ENCODE peak calls at places on chromosomes 7 and 10, in nine cellular contexts. S is activated T-helper 1 cell treated with anti-CD3 and anti-CD28 coated beads, Interleukin-2, amount 50 U/mL, for 16 hours; X is stimulated activated CD8-positive, alpha-beta memory T cell treated with anti-CD3 and anti-CD28 coated beads, Interleukin-7, amount 100 ng/mL, for 1 hour; T is activated gamma-delta T cell treated with anti-CD3 and anti-CD28 coated beads, Interleukin-2, amount 50 U/mL, for 16 hours; R is NCI-H1105 treated with DMSO at 0.1 percent for 48 hours; G is HTR-8/SVneo; W is fibroblast of the conjunctiva; L is A172; P is heart left ventricle. J is an unnamed sample.

GRCh38 chr7:23062452-23062851 is 43.1 kb upstream of the KLHL7 start:
- DNase-seq in S (no peak), X (no peak), T (no peak), R (no peak), G (peak), W (no peak), L (peak), P (no peak), J (peak)

GRCh38 chr10:88271736-88272135 is 311.4 kb downstream of the RNLS start:
- DNase-seq in S (no peak), X (no peak), T (no peak), R (no peak), G (no peak), W (no peak), L (no peak), P (peak), J (peak)

GRCh38 chr10:102988404-102989314 is 70.6 kb downstream of the CNNM2 start:
- DNase-seq in S (no peak), X (no peak), T (no peak), R (no peak), G (peak), W (no peak), L (peak), P (no peak), J (peak)

GRCh38 chr7:123480107-123480506 is 54.3 kb downstream of the IQUB start:
- DNase-seq in S (no peak), X (no peak), T (no peak), R (no peak), G (no peak), W (no peak), L (no peak), P (no peak), J (no peak)

GRCh38 chr7:26686448-26686981 is 177.9 kb downstream of the SKAP2 start:
- DNase-seq in S (no peak), X (no peak), T (no peak), R (peak), G (peak), W (no peak), L (peak), P (no peak), J (peak)

GRCh38 chr10:132571565-132572544 is 34.3 kb downstream of the INPP5A start:
- DNase-seq in S (peak), X (no peak), T (peak), R (no peak), G (peak), W (peak), L (peak), P (peak), J (peak)

GRCh38 chr7:6294839-6295238 is 22.4 kb upstream of the CYTH3 start:
- DNase-seq in S (no peak), X (no peak), T (no peak), R (no peak), G (no peak), W (no peak), L (no peak), P (no peak), J (peak)

GRCh38 chr7:117993377-117994003 is 120.2 kb upstream of the CTTNBP2 start:
- DNase-seq in S (no peak), X (no peak), T (no peak), R (peak), G (peak), W (peak), L (peak), P (no peak), J (peak)

GRCh38 chr7:94052398-94053180 is 48.4 kb upstream of the BET1 start:
- DNase-seq in S (no peak), X (no peak), T (no peak), R (no peak), G (no peak), W (no peak), L (no peak), P (no peak), J (no peak)

GRCh38 chr10:102504179-102504975 is 605 bp downstream of the SUFU start:
- DNase-seq in S (peak), X (no peak), T (no peak), R (no peak), G (no peak), W (no peak), L (peak), P (peak), J (peak)

GRCh38 chr7:16494551-16494950 is 29.0 kb upstream of the SOSTDC1 start:
- DNase-seq in S (no peak), X (no peak), T (no peak), R (no peak), G (no peak), W (no peak), L (no peak), P (no peak), J (no peak)

GRCh38 chr10:71728218-71728737 is 8.7 kb upstream of the C10orf105 start:
- DNase-seq in S (no peak), X (no peak), T (no peak), R (no peak), G (no peak), W (no peak), L (no peak), P (peak), J (no peak)

GRCh38 chr10:30995081-30995480 is 36.6 kb downstream of the ZNF438 start:
- DNase-seq in S (no peak), X (no peak), T (no peak), R (no peak), G (no peak), W (no peak), L (no peak), P (no peak), J (no peak)

GRCh38 chr7:711967-712600 is 14.4 kb upstream of the DNAAF5 start:
- DNase-seq in S (no peak), X (no peak), T (no peak), R (no peak), G (no peak), W (no peak), L (no peak), P (no peak), J (no peak)

GRCh38 chr10:132939957-132940790 is 2.2 kb downstream of the CFAP46 start:
- DNase-seq in S (no peak), X (no peak), T (no peak), R (no peak), G (peak), W (peak), L (peak), P (no peak), J (peak)

GRCh38 chr10:48213047-48213446 is 61.4 kb downstream of the FRMPD2 start:
- DNase-seq in S (no peak), X (no peak), T (no peak), R (no peak), G (no peak), W (no peak), L (no peak), P (no peak), J (no peak)

GRCh38 chr10:22086730-22087364 is 83.3 kb upstream of the DNAJC1 start:
- DNase-seq in S (no peak), X (no peak), T (no peak), R (peak), G (peak), W (peak), L (peak), P (peak), J (peak)

GRCh38 chr7:77404635-77405034 is 11.5 kb downstream of the GSAP start:
- DNase-seq in S (no peak), X (no peak), T (no peak), R (no peak), G (no peak), W (no peak), L (no peak), P (no peak), J (no peak)

GRCh38 chr7:8035647-8036518 is 67.3 kb downstream of the GLCCI1 start:
- DNase-seq in S (no peak), X (no peak), T (no peak), R (peak), G (peak), W (peak), L (peak), P (no peak), J (peak)

GRCh38 chr7:43117025-43117424 is 4.6 kb downstream of the HECW1 start:
- DNase-seq in S (no peak), X (no peak), T (no peak), R (no peak), G (no peak), W (no peak), L (no peak), P (no peak), J (peak)

GRCh38 chr10:125084191-125085186 is 75.9 kb downstream of the CTBP2 start:
- DNase-seq in S (no peak), X (no peak), T (no peak), R (peak), G (peak), W (peak), L (peak), P (peak), J (peak)

GRCh38 chr7:18302077-18302476 is 193.5 kb upstream of the HDAC9 start:
- DNase-seq in S (no peak), X (no peak), T (no peak), R (no peak), G (no peak), W (no peak), L (no peak), P (no peak), J (no peak)

GRCh38 chr7:10122573-10123100 is 851.0 kb upstream of the PHF14 start:
- DNase-seq in S (no peak), X (no peak), T (no peak), R (no peak), G (no peak), W (no peak), L (no peak), P (peak), J (no peak)

GRCh38 chr7:71444130-71444529 is 312.2 kb downstream of the GALNT17 start:
- DNase-seq in S (no peak), X (no peak), T (no peak), R (no peak), G (no peak), W (no peak), L (no peak), P (no peak), J (no peak)

GRCh38 chr7:143934526-143935340 is at the start of gene OR2F2:
- DNase-seq in S (no peak), X (no peak), T (no peak), R (no peak), G (no peak), W (no peak), L (peak), P (no peak), J (peak)

GRCh38 chr10:123472606-123473005 is 193.5 kb upstream of the GPR26 start:
- DNase-seq in S (no peak), X (no peak), T (no peak), R (no peak), G (no peak), W (no peak), L (no peak), P (no peak), J (no peak)

GRCh38 chr10:30422981-30423654 is 10.9 kb upstream of the MAP3K8 start:
- DNase-seq in S (no peak), X (no peak), T (no peak), R (no peak), G (peak), W (no peak), L (peak), P (peak), J (peak)

GRCh38 chr7:79282051-79282694 is 171.3 kb downstream of the MAGI2 start:
- DNase-seq in S (no peak), X (no peak), T (no peak), R (peak), G (no peak), W (peak), L (peak), P (no peak), J (peak)

GRCh38 chr7:6435486-6436384 is 12.0 kb downstream of the DAGLB start:
- DNase-seq in S (peak), X (peak), T (peak), R (peak), G (peak), W (peak), L (peak), P (peak), J (peak)